ENCODE peak calls at places on chromosomes 16 and 17, in nine cellular contexts. C is heart right ventricle; Q is AG04450; K is hepatocyte; L is CD8-positive, alpha-beta T cell; Y is heart left ventricle; F is WERI-Rb-1; B is PC-3; O is cardiac muscle cell. M is an unnamed sample. For H3K27me3, the result is how much of the 10 kb centered on the place peaks cover.

GRCh38 chr17:18285296-18285695 is 24.8 kb downstream of the MIEF2 start:
- DNase-seq in C (no peak), Q (no peak), K (no peak), L (no peak), Y (no peak), F (no peak), B (no peak), O (no peak), M (no peak)

GRCh38 chr17:8153550-8153956 is 1.3 kb upstream of the PER1 start:
- DNase-seq in C (peak), Q (peak), K (peak), L (peak), Y (peak), F (peak), B (peak), O (no peak), M (peak)

GRCh38 chr17:50920041-50920410 is 53.9 kb upstream of the TOB1 start:
- DNase-seq in C (no peak), Q (no peak), K (no peak), L (no peak), Y (no peak), F (no peak), B (peak), O (no peak), M (no peak)

GRCh38 chr17:64146418-64147109 is 16.6 kb upstream of the ERN1 start:
- DNase-seq in C (peak), Q (no peak), K (peak), L (peak), Y (peak), F (peak), B (peak), O (peak), M (peak)

GRCh38 chr16:52435573-52435972 is 111.4 kb downstream of the TOX3 start:
- DNase-seq in C (no peak), Q (no peak), K (no peak), L (no peak), Y (no peak), F (peak), B (no peak), O (no peak), M (no peak)

GRCh38 chr16:67111951-67112444 is 2.3 kb downstream of the PHAF1 start:
- DNase-seq in C (no peak), Q (no peak), K (no peak), L (no peak), Y (no peak), F (no peak), B (no peak), O (no peak), M (no peak)

GRCh38 chr16:48081656-48082055 is 74.1 kb downstream of the ABCC12 start:
- DNase-seq in C (no peak), Q (peak), K (no peak), L (no peak), Y (no peak), F (no peak), B (peak), O (no peak), M (peak)

GRCh38 chr17:35245196-35245486 is 2.3 kb downstream of the SLFN5 start:
- DNase-seq in C (no peak), Q (peak), K (no peak), L (no peak), Y (no peak), F (no peak), B (peak), O (no peak), M (peak)

GRCh38 chr16:27291106-27291505 is 22.5 kb upstream of the NSMCE1 start:
- DNase-seq in C (no peak), Q (no peak), K (no peak), L (no peak), Y (no peak), F (no peak), B (no peak), O (no peak), M (no peak)

GRCh38 chr17:4555863-4556646 is 871 bp upstream of the MYBBP1A start:
- DNase-seq in C (no peak), Q (no peak), K (no peak), L (no peak), Y (peak), F (no peak), B (no peak), O (no peak), M (no peak)

GRCh38 chr17:78082988-78083387 is 45.6 kb downstream of the TMC6 start:
- DNase-seq in C (no peak), Q (no peak), K (no peak), L (no peak), Y (no peak), F (no peak), B (no peak), O (no peak), M (no peak)

GRCh38 chr16:51630051-51630450 is 479.0 kb upstream of the SALL1 start:
- DNase-seq in C (no peak), Q (no peak), K (no peak), L (no peak), Y (no peak), F (no peak), B (no peak), O (no peak), M (no peak)

GRCh38 chr17:14768923-14769322 is 468.0 kb downstream of the HS3ST3B1 start:
- DNase-seq in C (no peak), Q (no peak), K (no peak), L (no peak), Y (no peak), F (no peak), B (no peak), O (no peak), M (no peak)

GRCh38 chr16:26196310-26196709 is 504.6 kb downstream of the HS3ST4 start:
- DNase-seq in C (no peak), Q (no peak), K (no peak), L (no peak), Y (no peak), F (no peak), B (no peak), O (no peak), M (no peak)

GRCh38 chr17:16033729-16034349 is 34.2 kb downstream of the TTC19 start:
- DNase-seq in C (no peak), Q (no peak), K (no peak), L (no peak), Y (no peak), F (no peak), B (no peak), O (no peak), M (no peak)

GRCh38 chr16:71927383-71927782 is 32.1 kb downstream of the IST1 start:
- DNase-seq in C (peak), Q (peak), K (peak), L (no peak), Y (peak), F (no peak), B (peak), O (peak), M (peak)

GRCh38 chr16:17354121-17354750 is 116.5 kb downstream of the XYLT1 start:
- DNase-seq in C (no peak), Q (no peak), K (no peak), L (no peak), Y (no peak), F (peak), B (no peak), O (no peak), M (no peak)

GRCh38 chr17:29927546-29927945 is 2.5 kb downstream of the SSH2 start:
- DNase-seq in C (no peak), Q (no peak), K (no peak), L (no peak), Y (no peak), F (no peak), B (no peak), O (no peak), M (no peak)

GRCh38 chr17:2691965-2692780 is 19.4 kb downstream of the CLUH start:
- DNase-seq in C (peak), Q (no peak), K (no peak), L (no peak), Y (no peak), F (no peak), B (no peak), O (no peak), M (no peak)

GRCh38 chr17:9451919-9452318 is 123.7 kb downstream of the STX8 start:
- DNase-seq in C (no peak), Q (no peak), K (no peak), L (no peak), Y (no peak), F (no peak), B (peak), O (no peak), M (no peak)

GRCh38 chr16:4200781-4201137 is 41.1 kb downstream of the SRL start:
- DNase-seq in C (no peak), Q (no peak), K (no peak), L (no peak), Y (no peak), F (no peak), B (no peak), O (no peak), M (no peak)

GRCh38 chr16:68003031-68003430 is 3.7 kb upstream of the DPEP2 start:
- DNase-seq in C (no peak), Q (no peak), K (no peak), L (no peak), Y (no peak), F (no peak), B (no peak), O (no peak), M (peak)

GRCh38 chr16:10919003-10919351 is 23.3 kb downstream of the DEXI start:
- DNase-seq in C (no peak), Q (no peak), K (no peak), L (no peak), Y (no peak), F (no peak), B (no peak), O (no peak), M (no peak)

GRCh38 chr16:53159781-53160436 is 105.1 kb downstream of the CHD9 start:
- DNase-seq in C (peak), Q (peak), K (peak), L (peak), Y (no peak), F (peak), B (peak), O (peak), M (peak)

GRCh38 chr17:38656959-38657823 is 17.6 kb downstream of the EPOP start:
- DNase-seq in C (no peak), Q (no peak), K (no peak), L (no peak), Y (no peak), F (no peak), B (no peak), O (no peak), M (no peak)

GRCh38 chr16:52799149-52799548 is 252.2 kb upstream of the TOX3 start:
- DNase-seq in C (no peak), Q (no peak), K (no peak), L (no peak), Y (no peak), F (no peak), B (no peak), O (no peak), M (no peak)

GRCh38 chr16:3490911-3491629 is 4.2 kb downstream of the C16orf90 start:
- DNase-seq in C (no peak), Q (no peak), K (no peak), L (no peak), Y (no peak), F (peak), B (no peak), O (no peak), M (no peak)

GRCh38 chr16:72736074-72736473 is 311.9 kb downstream of the ZFHX3 start:
- DNase-seq in C (no peak), Q (no peak), K (no peak), L (no peak), Y (no peak), F (no peak), B (no peak), O (no peak), M (no peak)

GRCh38 chr17:59845595-59846390 is 47.0 kb downstream of the TUBD1 start:
- DNase-seq in C (no peak), Q (no peak), K (peak), L (no peak), Y (no peak), F (peak), B (peak), O (no peak), M (peak)

GRCh38 chr17:72466199-72466598 is 345.4 kb downstream of the SOX9 start:
- DNase-seq in C (no peak), Q (no peak), K (peak), L (no peak), Y (no peak), F (no peak), B (peak), O (no peak), M (peak)

GRCh38 chr17:63780507-63780906 is 6.5 kb downstream of the DDX42 start:
- DNase-seq in C (no peak), Q (no peak), K (no peak), L (no peak), Y (no peak), F (no peak), B (peak), O (no peak), M (no peak)

GRCh38 chr17:1375615-1376014 is 24.4 kb downstream of the YWHAE start:
- DNase-seq in C (no peak), Q (no peak), K (no peak), L (peak), Y (no peak), F (no peak), B (no peak), O (no peak), M (no peak)

GRCh38 chr17:64064331-64064730 is 43.9 kb upstream of the ICAM2 start:
- DNase-seq in C (no peak), Q (no peak), K (peak), L (no peak), Y (no peak), F (no peak), B (no peak), O (no peak), M (no peak)

GRCh38 chr16:81552743-81553079 is 108.1 kb downstream of the CMIP start:
- DNase-seq in C (no peak), Q (no peak), K (no peak), L (no peak), Y (no peak), F (no peak), B (no peak), O (no peak), M (no peak)

GRCh38 chr16:18803569-18804462 is 2.5 kb upstream of the ARL6IP1 start:
- DNase-seq in C (no peak), Q (no peak), K (no peak), L (no peak), Y (no peak), F (no peak), B (peak), O (no peak), M (no peak)

GRCh38 chr17:44914148-44914547 is 1.2 kb downstream of the GFAP start:
- DNase-seq in C (no peak), Q (no peak), K (no peak), L (no peak), Y (no peak), F (no peak), B (no peak), O (no peak), M (no peak)

GRCh38 chr17:82965371-82965770 is 114.0 kb upstream of the METRNL start:
- DNase-seq in C (no peak), Q (no peak), K (no peak), L (no peak), Y (no peak), F (peak), B (no peak), O (no peak), M (no peak)

GRCh38 chr16:17230932-17231581 is 239.7 kb downstream of the XYLT1 start:
- DNase-seq in C (no peak), Q (no peak), K (no peak), L (no peak), Y (no peak), F (no peak), B (no peak), O (no peak), M (no peak)

GRCh38 chr17:76968707-76969597 is 100.7 kb downstream of the MGAT5B start:
- DNase-seq in C (no peak), Q (no peak), K (peak), L (peak), Y (no peak), F (peak), B (peak), O (peak), M (no peak)

GRCh38 chr17:76969598-76970172 is 101.5 kb downstream of the MGAT5B start:
- DNase-seq in C (no peak), Q (no peak), K (peak), L (no peak), Y (no peak), F (peak), B (peak), O (peak), M (no peak)

GRCh38 chr17:76973040-76973439 is 104.8 kb downstream of the MGAT5B start:
- DNase-seq in C (no peak), Q (no peak), K (no peak), L (no peak), Y (no peak), F (no peak), B (no peak), O (no peak), M (no peak)

GRCh38 chr17:76972046-76972641 is 103.9 kb downstream of the MGAT5B start:
- DNase-seq in C (no peak), Q (no peak), K (no peak), L (no peak), Y (no peak), F (no peak), B (no peak), O (no peak), M (no peak)

DNA sequence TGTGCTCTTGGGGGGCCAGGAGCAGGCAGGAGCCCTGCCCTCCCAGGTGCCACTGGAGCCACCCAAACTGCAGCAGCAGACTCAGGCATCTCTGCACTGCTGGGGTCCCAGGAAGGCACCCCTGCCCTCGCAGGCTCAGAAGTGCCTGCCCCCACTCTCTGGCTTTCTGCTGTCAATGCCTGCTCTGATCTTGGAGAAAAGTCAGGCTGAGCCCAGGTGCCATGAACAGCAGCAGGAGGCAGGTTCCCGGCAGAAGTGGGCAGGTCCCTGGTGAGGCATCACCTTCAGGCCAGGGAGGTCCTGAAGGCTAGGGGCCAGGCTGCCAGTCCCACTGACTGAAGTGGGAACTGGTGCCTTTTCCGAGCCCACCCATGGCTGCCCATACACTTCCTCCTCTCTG is 106.5 kb downstream of the MGAT5B start:
- DNase-seq in C (no peak), Q (no peak), K (no peak), L (no peak), Y (no peak), F (no peak), B (no peak), O (no peak), M (no peak)
- H3K27me3 ChIP-seq in C (under half), Q (under half), K (under half), L (under half), Y (under half), F (under half), B (under half), O (under half), M (under half)

GRCh38 chr16:87464691-87465300 is 28.0 kb downstream of the ZCCHC14 start:
- DNase-seq in C (peak), Q (peak), K (peak), L (peak), Y (peak), F (no peak), B (peak), O (peak), M (peak)
- H3K4me3 ChIP-seq in C (no peak), Q (peak), K (no peak), L (no peak), Y (no peak), F (no peak), B (peak), O (no peak), M (peak)

DNA sequence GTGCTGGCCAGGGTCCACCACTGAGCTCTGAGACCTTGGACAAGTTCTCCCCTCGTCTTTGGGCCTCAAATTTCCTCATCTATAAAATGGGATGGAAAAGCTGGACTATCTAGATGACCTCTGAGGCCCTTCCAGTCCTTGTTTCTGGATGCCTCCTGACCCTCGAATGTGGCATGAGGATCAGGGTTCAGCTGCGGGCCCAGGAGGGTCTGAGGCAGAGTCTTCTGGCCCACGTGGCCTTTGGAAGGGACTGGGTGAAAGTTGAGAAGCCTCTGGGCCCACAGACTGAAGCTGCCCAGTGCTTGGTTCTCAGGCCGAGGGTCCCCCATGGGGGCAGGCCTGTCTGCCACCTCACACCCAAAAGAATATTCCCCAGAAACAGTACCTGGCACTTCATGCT is 16.9 kb upstream of the MRPS23 start:
- DNase-seq in C (no peak), Q (no peak), K (no peak), L (no peak), Y (no peak), F (no peak), B (no peak), O (no peak), M (no peak)
- H3K27ac ChIP-seq in C (no peak), Q (no peak), K (no peak), L (no peak), Y (no peak), F (peak), B (no peak), O (no peak), M (no peak)

GRCh38 chr17:6682339-6682738 is 30.8 kb downstream of the C17orf100 start:
- DNase-seq in C (no peak), Q (no peak), K (no peak), L (no peak), Y (no peak), F (no peak), B (no peak), O (no peak), M (no peak)
- H3K27me3 ChIP-seq in C (under half), Q (under half), K (under half), L (under half), Y (under half), F (under half), B (under half), O (under half), M (under half)

DNA sequence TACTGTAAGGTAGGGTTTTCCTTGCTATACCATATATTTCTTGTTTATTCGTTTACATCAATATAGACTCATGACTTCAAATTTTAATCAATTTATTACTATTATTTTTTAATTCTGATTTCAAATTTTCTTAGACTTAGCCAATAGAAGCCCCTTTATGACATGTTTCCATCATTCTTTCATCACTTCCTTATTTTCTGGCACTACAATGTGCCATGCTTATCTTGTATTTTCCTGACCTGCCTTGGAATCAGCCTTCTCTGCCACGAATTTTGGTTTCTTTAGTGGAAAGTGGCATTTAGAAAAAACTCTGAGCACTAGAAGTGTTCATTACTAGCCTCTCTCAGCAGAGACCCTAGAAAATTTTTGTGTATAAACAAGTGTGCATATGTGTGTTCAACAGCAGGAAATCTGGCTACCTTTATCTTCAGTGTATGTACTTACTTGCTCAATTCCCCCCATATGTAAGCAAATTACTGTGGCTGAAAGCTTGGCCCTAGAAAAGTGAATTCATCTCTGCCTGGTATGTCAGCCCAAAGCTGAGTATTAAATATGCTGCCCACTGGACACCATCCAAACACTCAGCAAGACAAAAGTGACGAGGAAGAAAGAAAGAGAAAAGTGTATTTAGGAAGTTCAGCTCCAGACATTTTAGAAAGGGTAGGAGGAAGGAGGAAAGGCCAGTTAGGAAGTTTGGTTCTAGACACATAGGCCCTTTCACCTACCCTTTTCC is 4.0 kb downstream of the STXBP4 start:
- DNase-seq in C (no peak), Q (no peak), K (no peak), L (no peak), Y (no peak), F (no peak), B (no peak), O (no peak), M (no peak)
- H3K4me3 ChIP-seq in C (no peak), Q (no peak), K (no peak), L (no peak), Y (no peak), F (no peak), B (no peak), O (no peak), M (no peak)

DNA sequence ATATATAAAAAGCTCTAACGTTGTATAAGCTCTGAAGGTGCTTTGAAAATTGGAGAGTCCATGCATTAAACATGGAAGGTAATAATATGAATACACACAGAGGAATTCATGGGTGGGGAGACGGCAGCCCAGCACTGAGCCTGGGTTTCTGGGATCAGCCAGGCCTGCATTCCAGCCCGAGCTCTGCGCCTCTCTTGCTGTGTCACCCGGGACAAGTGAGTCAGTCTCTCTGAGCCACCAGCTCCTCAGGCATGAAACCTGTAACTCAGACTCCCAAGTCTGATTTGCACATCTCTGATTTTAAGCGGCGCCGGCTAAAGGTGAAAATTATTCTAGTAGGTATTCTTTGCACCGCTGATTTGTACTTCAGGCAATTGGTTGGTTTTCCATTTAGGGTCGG is 238.8 kb downstream of the MRTFB start:
- DNase-seq in C (no peak), Q (no peak), K (no peak), L (no peak), Y (no peak), F (no peak), B (peak), O (no peak), M (peak)
- H3K27ac ChIP-seq in C (peak), Q (peak), K (peak), L (no peak), Y (no peak), F (no peak), B (peak), O (no peak), M (no peak)